ENCODE peak calls at places on chromosomes 1 and 21, in nine cellular contexts. One of them, this sample, is unnamed.

GRCh38 chr1:201325678-201326060 is 42.4 kb downstream of the PKP1 start:
- DNase-seq in GM04503: no peak
- DNase-seq in T-helper 9 cell: no peak
- DNase-seq in anterior cingulate cortex: no peak
- DNase-seq in neural crest cell: no peak
- DNase-seq in AG10803: no peak
- DNase-seq in BE2C: no peak
- DNase-seq in HTR-8/SVneo: no peak
- DNase-seq in tibial artery: no peak
- DNase-seq in this sample: no peak

GRCh38 chr1:65170511-65171142 is 22.6 kb downstream of the AK4 start:
- DNase-seq in GM04503: no peak
- DNase-seq in T-helper 9 cell: no peak
- DNase-seq in anterior cingulate cortex: peak
- DNase-seq in neural crest cell: no peak
- DNase-seq in AG10803: peak
- DNase-seq in BE2C: no peak
- DNase-seq in HTR-8/SVneo: no peak
- DNase-seq in tibial artery: peak
- DNase-seq in this sample: no peak

GRCh38 chr1:170067253-170067819 is 7.2 kb downstream of the KIFAP3 start:
- DNase-seq in GM04503: no peak
- DNase-seq in T-helper 9 cell: no peak
- DNase-seq in anterior cingulate cortex: no peak
- DNase-seq in neural crest cell: no peak
- DNase-seq in AG10803: no peak
- DNase-seq in BE2C: no peak
- DNase-seq in HTR-8/SVneo: no peak
- DNase-seq in tibial artery: no peak
- DNase-seq in this sample: peak

GRCh38 chr1:36432616-36433015 is 17.6 kb downstream of the OSCP1 start:
- DNase-seq in GM04503: no peak
- DNase-seq in T-helper 9 cell: no peak
- DNase-seq in anterior cingulate cortex: no peak
- DNase-seq in neural crest cell: no peak
- DNase-seq in AG10803: no peak
- DNase-seq in BE2C: no peak
- DNase-seq in HTR-8/SVneo: no peak
- DNase-seq in tibial artery: no peak
- DNase-seq in this sample: no peak

GRCh38 chr1:29126198-29126597 is 2.5 kb upstream of the TMEM200B start:
- DNase-seq in GM04503: no peak
- DNase-seq in T-helper 9 cell: no peak
- DNase-seq in anterior cingulate cortex: no peak
- DNase-seq in neural crest cell: no peak
- DNase-seq in AG10803: no peak
- DNase-seq in BE2C: no peak
- DNase-seq in HTR-8/SVneo: no peak
- DNase-seq in tibial artery: no peak
- DNase-seq in this sample: no peak

GRCh38 chr1:160353223-160353622 is 10.0 kb downstream of the NCSTN start:
- DNase-seq in GM04503: no peak
- DNase-seq in T-helper 9 cell: no peak
- DNase-seq in anterior cingulate cortex: no peak
- DNase-seq in neural crest cell: no peak
- DNase-seq in AG10803: peak
- DNase-seq in BE2C: no peak
- DNase-seq in HTR-8/SVneo: no peak
- DNase-seq in tibial artery: no peak
- DNase-seq in this sample: no peak

GRCh38 chr1:212981025-212981495 is 30.7 kb downstream of the VASH2 start:
- DNase-seq in GM04503: no peak
- DNase-seq in T-helper 9 cell: no peak
- DNase-seq in anterior cingulate cortex: peak
- DNase-seq in neural crest cell: no peak
- DNase-seq in AG10803: no peak
- DNase-seq in BE2C: no peak
- DNase-seq in HTR-8/SVneo: no peak
- DNase-seq in tibial artery: no peak
- DNase-seq in this sample: no peak

GRCh38 chr1:27399251-27399885 is 6.9 kb downstream of the GPR3 start:
- DNase-seq in GM04503: no peak
- DNase-seq in T-helper 9 cell: no peak
- DNase-seq in anterior cingulate cortex: no peak
- DNase-seq in neural crest cell: no peak
- DNase-seq in AG10803: no peak
- DNase-seq in BE2C: no peak
- DNase-seq in HTR-8/SVneo: no peak
- DNase-seq in tibial artery: no peak
- DNase-seq in this sample: no peak

GRCh38 chr1:101112051-101112770 is 86.6 kb upstream of the DPH5 start:
- DNase-seq in GM04503: no peak
- DNase-seq in T-helper 9 cell: peak
- DNase-seq in anterior cingulate cortex: no peak
- DNase-seq in neural crest cell: no peak
- DNase-seq in AG10803: no peak
- DNase-seq in BE2C: no peak
- DNase-seq in HTR-8/SVneo: no peak
- DNase-seq in tibial artery: peak
- DNase-seq in this sample: peak

GRCh38 chr21:46650476-46651098 is 15.1 kb downstream of the PRMT2 start:
- DNase-seq in GM04503: no peak
- DNase-seq in T-helper 9 cell: no peak
- DNase-seq in anterior cingulate cortex: no peak
- DNase-seq in neural crest cell: no peak
- DNase-seq in AG10803: no peak
- DNase-seq in BE2C: no peak
- DNase-seq in HTR-8/SVneo: no peak
- DNase-seq in tibial artery: no peak
- DNase-seq in this sample: no peak

GRCh38 chr1:202288177-202288576 is 53.6 kb downstream of the UBE2T start:
- DNase-seq in GM04503: no peak
- DNase-seq in T-helper 9 cell: no peak
- DNase-seq in anterior cingulate cortex: no peak
- DNase-seq in neural crest cell: no peak
- DNase-seq in AG10803: no peak
- DNase-seq in BE2C: no peak
- DNase-seq in HTR-8/SVneo: no peak
- DNase-seq in tibial artery: no peak
- DNase-seq in this sample: no peak

GRCh38 chr1:167797005-167797404 is 75.2 kb downstream of the MPZL1 start:
- DNase-seq in GM04503: peak
- DNase-seq in T-helper 9 cell: no peak
- DNase-seq in anterior cingulate cortex: no peak
- DNase-seq in neural crest cell: no peak
- DNase-seq in AG10803: peak
- DNase-seq in BE2C: no peak
- DNase-seq in HTR-8/SVneo: peak
- DNase-seq in tibial artery: peak
- DNase-seq in this sample: no peak

GRCh38 chr1:164771568-164772350 is 212.8 kb downstream of the PBX1 start:
- DNase-seq in GM04503: peak
- DNase-seq in T-helper 9 cell: no peak
- DNase-seq in anterior cingulate cortex: no peak
- DNase-seq in neural crest cell: no peak
- DNase-seq in AG10803: peak
- DNase-seq in BE2C: no peak
- DNase-seq in HTR-8/SVneo: no peak
- DNase-seq in tibial artery: no peak
- DNase-seq in this sample: no peak

GRCh38 chr21:25670726-25671125 is 31.7 kb downstream of the JAM2 start:
- DNase-seq in GM04503: no peak
- DNase-seq in T-helper 9 cell: no peak
- DNase-seq in anterior cingulate cortex: no peak
- DNase-seq in neural crest cell: no peak
- DNase-seq in AG10803: peak
- DNase-seq in BE2C: no peak
- DNase-seq in HTR-8/SVneo: no peak
- DNase-seq in tibial artery: no peak
- DNase-seq in this sample: no peak

GRCh38 chr1:41678141-41678878 is 193.8 kb upstream of the EDN2 start:
- DNase-seq in GM04503: no peak
- DNase-seq in T-helper 9 cell: no peak
- DNase-seq in anterior cingulate cortex: no peak
- DNase-seq in neural crest cell: no peak
- DNase-seq in AG10803: peak
- DNase-seq in BE2C: no peak
- DNase-seq in HTR-8/SVneo: no peak
- DNase-seq in tibial artery: peak
- DNase-seq in this sample: peak

GRCh38 chr1:240667351-240667750 is 55.4 kb upstream of the GREM2 start:
- DNase-seq in GM04503: no peak
- DNase-seq in T-helper 9 cell: no peak
- DNase-seq in anterior cingulate cortex: no peak
- DNase-seq in neural crest cell: no peak
- DNase-seq in AG10803: no peak
- DNase-seq in BE2C: no peak
- DNase-seq in HTR-8/SVneo: no peak
- DNase-seq in tibial artery: no peak
- DNase-seq in this sample: no peak

GRCh38 chr1:38134294-38134755 is 87.7 kb upstream of the POU3F1 start:
- DNase-seq in GM04503: no peak
- DNase-seq in T-helper 9 cell: no peak
- DNase-seq in anterior cingulate cortex: peak
- DNase-seq in neural crest cell: no peak
- DNase-seq in AG10803: no peak
- DNase-seq in BE2C: no peak
- DNase-seq in HTR-8/SVneo: no peak
- DNase-seq in tibial artery: no peak
- DNase-seq in this sample: no peak

GRCh38 chr1:162279099-162279498 is 97.6 kb downstream of the SPATA46 start:
- DNase-seq in GM04503: no peak
- DNase-seq in T-helper 9 cell: no peak
- DNase-seq in anterior cingulate cortex: no peak
- DNase-seq in neural crest cell: no peak
- DNase-seq in AG10803: no peak
- DNase-seq in BE2C: peak
- DNase-seq in HTR-8/SVneo: no peak
- DNase-seq in tibial artery: no peak
- DNase-seq in this sample: no peak